ENCODE peak calls at places on chromosomes 13 and 19, in six cellular contexts. One of them, this sample, is unnamed.

GRCh38 chr19:13038306-13039210 is 43.3 kb downstream of the NFIX start:
- DNase-seq in Panc1: no peak
- DNase-seq in psoas muscle: no peak
- DNase-seq in GM23248: peak
- DNase-seq in astrocyte: no peak
- DNase-seq in body of pancreas: no peak
- DNase-seq in this sample: no peak

GRCh38 chr13:31267126-31267784 is 67.5 kb downstream of the B3GLCT start:
- DNase-seq in Panc1: no peak
- DNase-seq in psoas muscle: no peak
- DNase-seq in GM23248: no peak
- DNase-seq in astrocyte: peak
- DNase-seq in body of pancreas: no peak
- DNase-seq in this sample: no peak

GRCh38 chr19:47186337-47187022 is 44.5 kb downstream of the BBC3 start:
- DNase-seq in Panc1: no peak
- DNase-seq in psoas muscle: no peak
- DNase-seq in GM23248: no peak
- DNase-seq in astrocyte: no peak
- DNase-seq in body of pancreas: no peak
- DNase-seq in this sample: peak

GRCh38 chr19:43532962-43533545 is at the start of gene ZNF575:
- DNase-seq in Panc1: peak
- DNase-seq in psoas muscle: peak
- DNase-seq in GM23248: peak
- DNase-seq in astrocyte: peak
- DNase-seq in body of pancreas: peak
- DNase-seq in this sample: peak

GRCh38 chr13:42039946-42040729 is 8.3 kb upstream of the DGKH start:
- DNase-seq in Panc1: no peak
- DNase-seq in psoas muscle: peak
- DNase-seq in GM23248: peak
- DNase-seq in astrocyte: peak
- DNase-seq in body of pancreas: peak
- DNase-seq in this sample: peak

GRCh38 chr19:12800873-12801465 is 631 bp downstream of the PRDX2 start:
- DNase-seq in Panc1: no peak
- DNase-seq in psoas muscle: peak
- DNase-seq in GM23248: peak
- DNase-seq in astrocyte: no peak
- DNase-seq in body of pancreas: peak
- DNase-seq in this sample: peak

GRCh38 chr19:36246006-36246391 is 31.1 kb downstream of the ZNF146 start:
- DNase-seq in Panc1: no peak
- DNase-seq in psoas muscle: no peak
- DNase-seq in GM23248: peak
- DNase-seq in astrocyte: no peak
- DNase-seq in body of pancreas: no peak
- DNase-seq in this sample: no peak

GRCh38 chr19:52936958-52937334 is 13.7 kb upstream of the ZNF888 start:
- DNase-seq in Panc1: no peak
- DNase-seq in psoas muscle: no peak
- DNase-seq in GM23248: no peak
- DNase-seq in astrocyte: no peak
- DNase-seq in body of pancreas: no peak
- DNase-seq in this sample: no peak

GRCh38 chr13:19927117-19927734 is 31.3 kb upstream of the ZMYM2 start:
- DNase-seq in Panc1: peak
- DNase-seq in psoas muscle: no peak
- DNase-seq in GM23248: peak
- DNase-seq in astrocyte: peak
- DNase-seq in body of pancreas: no peak
- DNase-seq in this sample: peak

GRCh38 chr13:80881495-80882482 is 540.9 kb upstream of the SPRY2 start:
- DNase-seq in Panc1: no peak
- DNase-seq in psoas muscle: no peak
- DNase-seq in GM23248: no peak
- DNase-seq in astrocyte: no peak
- DNase-seq in body of pancreas: no peak
- DNase-seq in this sample: peak

GRCh38 chr19:3968556-3969434 is 2.1 kb downstream of the DAPK3 start:
- DNase-seq in Panc1: peak
- DNase-seq in psoas muscle: peak
- DNase-seq in GM23248: peak
- DNase-seq in astrocyte: peak
- DNase-seq in body of pancreas: peak
- DNase-seq in this sample: peak

GRCh38 chr19:46133101-46133627 is 8.7 kb upstream of the IGFL3 start:
- DNase-seq in Panc1: peak
- DNase-seq in psoas muscle: no peak
- DNase-seq in GM23248: peak
- DNase-seq in astrocyte: peak
- DNase-seq in body of pancreas: peak
- DNase-seq in this sample: peak

GRCh38 chr19:13441810-13442512 is 64.3 kb downstream of the CACNA1A start:
- DNase-seq in Panc1: no peak
- DNase-seq in psoas muscle: no peak
- DNase-seq in GM23248: peak
- DNase-seq in astrocyte: peak
- DNase-seq in body of pancreas: peak
- DNase-seq in this sample: peak

GRCh38 chr13:113855012-113855921 is 8.6 kb downstream of the GAS6 start:
- DNase-seq in Panc1: no peak
- DNase-seq in psoas muscle: peak
- DNase-seq in GM23248: no peak
- DNase-seq in astrocyte: no peak
- DNase-seq in body of pancreas: no peak
- DNase-seq in this sample: no peak

GRCh38 chr13:50524540-50524939 is 319.0 kb downstream of the DLEU7 start:
- DNase-seq in Panc1: no peak
- DNase-seq in psoas muscle: no peak
- DNase-seq in GM23248: no peak
- DNase-seq in astrocyte: no peak
- DNase-seq in body of pancreas: no peak
- DNase-seq in this sample: no peak

GRCh38 chr19:21432590-21432989 is 35.7 kb downstream of the ZNF493 start:
- DNase-seq in Panc1: no peak
- DNase-seq in psoas muscle: no peak
- DNase-seq in GM23248: no peak
- DNase-seq in astrocyte: no peak
- DNase-seq in body of pancreas: peak
- DNase-seq in this sample: no peak

GRCh38 chr19:13621413-13621812 is 115.1 kb upstream of the CACNA1A start:
- DNase-seq in Panc1: peak
- DNase-seq in psoas muscle: peak
- DNase-seq in GM23248: peak
- DNase-seq in astrocyte: peak
- DNase-seq in body of pancreas: no peak
- DNase-seq in this sample: peak

GRCh38 chr13:50192272-50192813 is 177.1 kb downstream of the KCNRG start:
- DNase-seq in Panc1: no peak
- DNase-seq in psoas muscle: no peak
- DNase-seq in GM23248: no peak
- DNase-seq in astrocyte: no peak
- DNase-seq in body of pancreas: no peak
- DNase-seq in this sample: no peak

GRCh38 chr13:112775791-112776279 is 86.0 kb downstream of the ATP11A start:
- DNase-seq in Panc1: no peak
- DNase-seq in psoas muscle: no peak
- DNase-seq in GM23248: no peak
- DNase-seq in astrocyte: no peak
- DNase-seq in body of pancreas: no peak
- DNase-seq in this sample: no peak

GRCh38 chr13:76641056-76641455 is 245.1 kb downstream of the KCTD12 start:
- DNase-seq in Panc1: no peak
- DNase-seq in psoas muscle: no peak
- DNase-seq in GM23248: peak
- DNase-seq in astrocyte: peak
- DNase-seq in body of pancreas: no peak
- DNase-seq in this sample: peak

GRCh38 chr13:42048625-42049453 is at the start of gene DGKH:
- DNase-seq in Panc1: no peak
- DNase-seq in psoas muscle: peak
- DNase-seq in GM23248: peak
- DNase-seq in astrocyte: peak
- DNase-seq in body of pancreas: peak
- DNase-seq in this sample: peak

GRCh38 chr19:47032171-47032811 is 12.7 kb downstream of the NPAS1 start:
- DNase-seq in Panc1: no peak
- DNase-seq in psoas muscle: no peak
- DNase-seq in GM23248: peak
- DNase-seq in astrocyte: no peak
- DNase-seq in body of pancreas: peak
- DNase-seq in this sample: no peak

DNA sequence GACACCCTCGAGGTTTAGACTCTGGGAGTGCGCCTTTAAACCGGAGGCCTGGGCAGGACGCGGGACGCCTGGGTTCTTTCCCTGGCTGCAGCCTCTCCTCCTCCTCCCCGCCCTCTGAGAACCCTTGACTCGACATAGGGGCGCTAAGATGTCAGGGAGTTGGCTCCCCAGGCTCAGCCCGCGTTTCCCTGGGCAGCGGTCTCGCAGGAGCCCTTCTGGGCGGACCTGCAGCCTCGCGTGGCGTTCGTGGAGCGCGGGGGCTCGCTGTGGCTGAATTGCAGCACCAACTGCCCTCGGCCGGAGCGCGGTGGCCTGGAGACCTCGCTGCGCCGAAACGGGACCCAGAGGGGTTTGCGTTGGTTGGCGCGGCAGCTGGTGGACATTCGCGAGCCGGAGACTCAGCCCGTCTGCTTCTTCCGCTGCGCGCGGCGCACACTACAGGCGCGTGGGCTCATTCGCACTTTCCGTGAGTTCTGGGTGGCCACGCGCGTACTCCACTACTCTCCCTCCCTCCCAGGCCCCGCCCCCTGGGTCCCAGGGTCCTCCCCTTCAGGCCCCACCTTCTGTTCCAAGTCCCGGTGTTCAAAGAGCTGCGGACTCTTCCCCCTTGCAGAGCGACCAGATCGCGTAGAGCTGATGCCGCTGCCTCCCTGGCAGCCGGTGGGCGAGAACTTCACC is 1.3 kb downstream of the ICAM5 start:
- DNase-seq in Panc1: no peak
- DNase-seq in psoas muscle: no peak
- DNase-seq in GM23248: peak
- DNase-seq in astrocyte: no peak
- DNase-seq in body of pancreas: no peak
- DNase-seq in this sample: peak
- H3K4me3 ChIP-seq in Panc1: peak
- H3K4me3 ChIP-seq in psoas muscle: peak
- H3K4me3 ChIP-seq in GM23248: peak
- H3K4me3 ChIP-seq in astrocyte: peak
- H3K4me3 ChIP-seq in body of pancreas: no peak
- H3K4me3 ChIP-seq in this sample: peak

GRCh38 chr19:10888421-10888866 is 17.1 kb downstream of the CARM1 start:
- DNase-seq in Panc1: no peak
- DNase-seq in psoas muscle: no peak
- DNase-seq in GM23248: no peak
- DNase-seq in astrocyte: no peak
- DNase-seq in body of pancreas: no peak
- DNase-seq in this sample: no peak

GRCh38 chr19:10892256-10892655 is 20.9 kb downstream of the CARM1 start:
- DNase-seq in Panc1: no peak
- DNase-seq in psoas muscle: peak
- DNase-seq in GM23248: no peak
- DNase-seq in astrocyte: no peak
- DNase-seq in body of pancreas: no peak
- DNase-seq in this sample: no peak

GRCh38 chr19:10889880-10890279 is 18.5 kb downstream of the CARM1 start:
- DNase-seq in Panc1: no peak
- DNase-seq in psoas muscle: no peak
- DNase-seq in GM23248: no peak
- DNase-seq in astrocyte: no peak
- DNase-seq in body of pancreas: no peak
- DNase-seq in this sample: no peak

GRCh38 chr19:10894911-10895213 is 23.5 kb downstream of the CARM1 start:
- DNase-seq in Panc1: no peak
- DNase-seq in psoas muscle: no peak
- DNase-seq in GM23248: no peak
- DNase-seq in astrocyte: no peak
- DNase-seq in body of pancreas: no peak
- DNase-seq in this sample: no peak

DNA sequence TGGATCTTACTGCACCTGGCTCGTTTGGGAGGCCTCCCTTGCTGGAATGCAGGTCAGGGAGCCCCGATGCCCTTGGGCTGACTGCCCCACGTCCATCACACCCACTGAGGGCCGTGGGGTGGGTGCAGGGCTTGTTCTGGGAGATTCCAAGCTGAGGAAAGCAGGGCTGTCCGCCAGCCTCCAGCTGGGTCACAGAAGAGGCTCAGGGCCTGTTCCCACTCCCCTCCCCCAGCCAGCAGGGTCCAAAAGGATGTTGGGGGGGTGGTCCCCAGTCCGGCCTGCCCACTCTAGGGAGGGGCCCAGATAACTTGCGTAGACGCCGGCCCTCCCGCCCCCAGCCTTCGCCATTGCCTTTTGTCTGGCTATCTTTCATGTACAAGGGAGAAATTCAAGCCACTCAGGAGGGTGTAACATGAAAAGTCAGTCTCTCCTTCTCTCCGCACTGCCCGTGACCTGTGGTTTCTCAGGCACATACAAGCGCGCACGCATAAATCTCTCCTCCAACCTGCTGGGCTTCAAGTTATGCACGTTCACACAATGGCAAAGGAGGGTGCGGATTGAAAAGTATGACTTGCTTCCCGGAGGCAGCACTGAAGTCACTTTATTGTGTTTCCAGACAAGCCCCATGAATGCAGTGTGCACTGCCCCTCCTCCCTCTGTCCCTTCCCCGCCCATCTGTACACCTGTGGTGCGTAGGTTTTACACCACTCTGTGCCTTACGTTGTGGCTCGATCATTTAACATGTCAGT is 20.2 kb downstream of the CARM1 start:
- DNase-seq in Panc1: no peak
- DNase-seq in psoas muscle: no peak
- DNase-seq in GM23248: no peak
- DNase-seq in astrocyte: no peak
- DNase-seq in body of pancreas: peak
- DNase-seq in this sample: no peak
- H3K4me3 ChIP-seq in Panc1: no peak
- H3K4me3 ChIP-seq in psoas muscle: peak
- H3K4me3 ChIP-seq in GM23248: no peak
- H3K4me3 ChIP-seq in astrocyte: no peak
- H3K4me3 ChIP-seq in body of pancreas: no peak
- H3K4me3 ChIP-seq in this sample: no peak

DNA sequence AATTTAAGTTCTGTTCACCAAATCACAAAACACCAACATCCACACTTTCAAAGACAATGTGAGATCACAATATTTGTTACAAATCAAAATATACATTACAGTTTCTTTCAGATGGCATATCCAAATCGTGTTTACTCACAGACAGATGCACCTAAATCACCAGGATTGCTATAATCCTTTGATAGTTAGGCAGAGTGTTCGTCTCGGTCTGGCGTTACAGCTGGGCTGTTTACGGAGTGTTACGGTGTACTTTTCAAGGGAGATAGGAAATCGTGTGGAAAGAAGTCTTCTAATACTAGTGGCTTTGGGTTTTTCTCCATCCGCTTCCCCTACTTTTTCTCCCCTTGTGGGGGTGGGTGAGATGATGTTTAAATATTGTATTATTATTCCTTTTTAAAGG is 1.9 kb downstream of the MAB21L1 start:
- DNase-seq in Panc1: no peak
- DNase-seq in psoas muscle: no peak
- DNase-seq in GM23248: peak
- DNase-seq in astrocyte: no peak
- DNase-seq in body of pancreas: no peak
- DNase-seq in this sample: peak
- H3K4me3 ChIP-seq in Panc1: peak
- H3K4me3 ChIP-seq in psoas muscle: peak
- H3K4me3 ChIP-seq in GM23248: peak
- H3K4me3 ChIP-seq in astrocyte: peak
- H3K4me3 ChIP-seq in body of pancreas: no peak
- H3K4me3 ChIP-seq in this sample: peak

GRCh38 chr13:55577082-55577846 is 1563.5 kb upstream of the PRR20A start:
- DNase-seq in Panc1: no peak
- DNase-seq in psoas muscle: no peak
- DNase-seq in GM23248: no peak
- DNase-seq in astrocyte: no peak
- DNase-seq in body of pancreas: no peak
- DNase-seq in this sample: no peak
- H3K4me3 ChIP-seq in Panc1: no peak
- H3K4me3 ChIP-seq in psoas muscle: no peak
- H3K4me3 ChIP-seq in GM23248: no peak
- H3K4me3 ChIP-seq in astrocyte: no peak
- H3K4me3 ChIP-seq in body of pancreas: no peak
- H3K4me3 ChIP-seq in this sample: no peak

This sample was measured in foreskin fibroblast.